ENCODE peak calls at places on chromosomes 11 and 22, in six cellular contexts. P, K, Y, R, V and D are unnamed samples.
A peak's percentile ranks its signal among the peaks of the same experiment; 100 is the strongest.

GRCh38 chr11:112212710-112213109 is 13.5 kb upstream of the PTS start:
- DNase-seq in P (no peak), K (no peak), Y (no peak), R (no peak), V (no peak), D (no peak)

GRCh38 chr11:110296226-110297081 is at the start of gene RDX:
- DNase-seq in P (peak; percentile 63), K (peak; percentile 91), Y (peak; percentile 81), R (peak; percentile 74), V (peak; percentile 86), D (peak; percentile 83)

GRCh38 chr22:48424201-48424627 is 1403.5 kb downstream of the BRD1 start:
- DNase-seq in P (no peak), K (no peak), Y (no peak), R (no peak), V (no peak), D (no peak)

GRCh38 chr11:94700631-94701030 is 67.5 kb upstream of the AMOTL1 start:
- DNase-seq in P (peak; percentile 16), K (no peak), Y (no peak), R (no peak), V (no peak), D (no peak)

GRCh38 chr22:22397292-22397870 is 111.2 kb downstream of the ZNF280B start:
- DNase-seq in P (no peak), K (peak; percentile 15), Y (peak; percentile 48), R (no peak), V (peak; percentile 41), D (no peak)

GRCh38 chr11:5749836-5750235 is 4.2 kb upstream of the OR52N4 start:
- DNase-seq in P (no peak), K (no peak), Y (no peak), R (no peak), V (no peak), D (no peak)

GRCh38 chr11:86484164-86484794 is 109.6 kb downstream of the CCDC81 start:
- DNase-seq in P (peak; percentile 100), K (no peak), Y (peak; percentile 62), R (no peak), V (peak; percentile 75), D (no peak)

GRCh38 chr22:45602824-45603301 is 68.8 kb upstream of the ATXN10 start:
- DNase-seq in P (no peak), K (peak; percentile 83), Y (no peak), R (no peak), V (no peak), D (peak; percentile 65)

GRCh38 chr11:119745112-119745511 is 16.1 kb upstream of the NECTIN1 start:
- DNase-seq in P (no peak), K (no peak), Y (no peak), R (no peak), V (no peak), D (no peak)

GRCh38 chr11:28547395-28547794 is 439.2 kb downstream of the METTL15 start:
- DNase-seq in P (no peak), K (no peak), Y (no peak), R (no peak), V (no peak), D (no peak)

GRCh38 chr11:131928992-131929391 is 558.6 kb downstream of the NTM start:
- DNase-seq in P (no peak), K (peak; percentile 46), Y (no peak), R (no peak), V (no peak), D (peak; percentile 26)

GRCh38 chr22:44764974-44765373 is 12.6 kb downstream of the ARHGAP8 start:
- DNase-seq in P (no peak), K (no peak), Y (no peak), R (no peak), V (no peak), D (no peak)

GRCh38 chr11:315516-315994 is 1.7 kb downstream of the IFITM1 start:
- DNase-seq in P (no peak), K (no peak), Y (no peak), R (no peak), V (no peak), D (no peak)

GRCh38 chr11:75534291-75535038 is 8.7 kb upstream of the GDPD5 start:
- DNase-seq in P (no peak), K (no peak), Y (peak; percentile 78), R (no peak), V (no peak), D (no peak)

GRCh38 chr11:110158317-110159200 is 65.4 kb downstream of the ZC3H12C start:
- DNase-seq in P (no peak), K (no peak), Y (no peak), R (no peak), V (no peak), D (no peak)

GRCh38 chr22:24413271-24413670 is 14.1 kb upstream of the ADORA2A start:
- DNase-seq in P (no peak), K (no peak), Y (no peak), R (no peak), V (no peak), D (no peak)

GRCh38 chr22:24076091-24076867 is 65.2 kb downstream of the CABIN1 start:
- DNase-seq in P (peak; percentile 23), K (no peak), Y (no peak), R (no peak), V (no peak), D (no peak)

GRCh38 chr11:94315664-94316063 is 11.3 kb downstream of the IZUMO1R start:
- DNase-seq in P (peak; percentile 36), K (no peak), Y (no peak), R (no peak), V (no peak), D (no peak)

GRCh38 chr11:58829736-58830135 is 14.8 kb downstream of the GLYATL2 start:
- DNase-seq in P (peak; percentile 78), K (no peak), Y (no peak), R (no peak), V (no peak), D (no peak)

GRCh38 chr11:9784602-9785315 is 120.9 kb downstream of the SWAP70 start:
- DNase-seq in P (no peak), K (no peak), Y (no peak), R (no peak), V (no peak), D (no peak)

GRCh38 chr11:112374486-112375140 is 114.0 kb upstream of the PLET1 start:
- DNase-seq in P (no peak), K (peak; percentile 21), Y (no peak), R (no peak), V (no peak), D (no peak)

GRCh38 chr11:128725630-128726461 is 32.0 kb downstream of the FLI1 start:
- DNase-seq in P (peak; percentile 59), K (no peak), Y (no peak), R (peak; percentile 42), V (no peak), D (no peak)

GRCh38 chr11:2924381-2924780 is 4.8 kb downstream of the PHLDA2 start:
- DNase-seq in P (no peak), K (no peak), Y (peak; percentile 65), R (no peak), V (no peak), D (no peak)

GRCh38 chr22:30459206-30460052 is 12.4 kb downstream of the SEC14L3 start:
- DNase-seq in P (peak; percentile 26), K (peak; percentile 50), Y (no peak), R (no peak), V (no peak), D (peak; percentile 50)

GRCh38 chr11:16226245-16226644 is 130.1 kb downstream of the SOX6 start:
- DNase-seq in P (peak; percentile 67), K (no peak), Y (peak; percentile 31), R (no peak), V (peak; percentile 73), D (no peak)

GRCh38 chr11:13924801-13925327 is 37.7 kb upstream of the SPON1 start:
- DNase-seq in P (no peak), K (no peak), Y (peak; percentile 7), R (no peak), V (no peak), D (no peak)

GRCh38 chr11:133892584-133893380 is 47.5 kb upstream of the SPATA19 start:
- DNase-seq in P (no peak), K (no peak), Y (no peak), R (no peak), V (no peak), D (no peak)

GRCh38 chr11:57792060-57792541 is 30.5 kb downstream of the CTNND1 start:
- DNase-seq in P (peak; percentile 53), K (no peak), Y (no peak), R (peak; percentile 71), V (peak; percentile 77), D (no peak)

GRCh38 chr11:64314146-64314804 is 3.1 kb downstream of the TRMT112 start:
- DNase-seq in P (no peak), K (peak; percentile 40), Y (no peak), R (no peak), V (no peak), D (no peak)

GRCh38 chr22:35608088-35608487 is 9.0 kb downstream of the MB start:
- DNase-seq in P (no peak), K (no peak), Y (no peak), R (no peak), V (no peak), D (no peak)

GRCh38 chr22:36360871-36361383 is 26.8 kb downstream of the MYH9 start:
- DNase-seq in P (peak; percentile 76), K (peak; percentile 56), Y (no peak), R (no peak), V (no peak), D (no peak)

GRCh38 chr22:49964493-49965290 is 4.1 kb downstream of the PIM3 start:
- DNase-seq in P (no peak), K (no peak), Y (no peak), R (peak; percentile 17), V (no peak), D (no peak)

GRCh38 chr11:32390712-32391111 is 44.6 kb downstream of the WT1 start:
- DNase-seq in P (no peak), K (no peak), Y (no peak), R (no peak), V (no peak), D (no peak)

GRCh38 chr22:43643362-43643761 is 168.7 kb downstream of the EFCAB6 start:
- DNase-seq in P (no peak), K (no peak), Y (no peak), R (no peak), V (no peak), D (no peak)